ENCODE peak calls at places on chromosomes 7 and 10, in five cellular contexts. A is fibroblast of villous mesenchyme, N is BJ, R is lung, Y is epithelial cell of esophagus. Q is an unnamed sample.

GRCh38 chr7:157013602-157014549 is 3.4 kb upstream of the MNX1 start:
- DNase-seq in A (no peak), N (no peak), R (no peak), Y (no peak), Q (no peak)

GRCh38 chr10:51397695-51398094 is 301.7 kb downstream of the CSTF2T start:
- DNase-seq in A (peak; percentile 19), N (peak; percentile 46), R (peak; percentile 60), Y (peak; percentile 88), Q (peak; percentile 56)

GRCh38 chr10:124233546-124234138 is 140.2 kb upstream of the CHST15 start:
- DNase-seq in A (no peak), N (no peak), R (no peak), Y (no peak), Q (no peak)

GRCh38 chr10:114925675-114926204 is 12.3 kb upstream of the TRUB1 start:
- DNase-seq in A (peak; percentile 52), N (no peak), R (no peak), Y (peak; percentile 39), Q (peak; percentile 41)

GRCh38 chr7:94432799-94433198 is 38.1 kb downstream of the COL1A2 start:
- DNase-seq in A (peak; percentile 10), N (no peak), R (no peak), Y (no peak), Q (peak; percentile 63)

GRCh38 chr7:84389242-84389641 is 194.7 kb upstream of the SEMA3A start:
- DNase-seq in A (no peak), N (no peak), R (no peak), Y (no peak), Q (no peak)

GRCh38 chr7:130917669-130918128 is 183.7 kb upstream of the KLF14 start:
- DNase-seq in A (peak; percentile 87), N (no peak), R (no peak), Y (peak; percentile 84), Q (no peak)

GRCh38 chr7:156460861-156461632 is 179.5 kb upstream of the RNF32 start:
- DNase-seq in A (no peak), N (no peak), R (no peak), Y (no peak), Q (no peak)

GRCh38 chr10:15088428-15089261 is at the start of gene ACBD7:
- DNase-seq in A (peak; percentile 74), N (peak; percentile 23), R (peak; percentile 69), Y (peak; percentile 84), Q (peak; percentile 81)

GRCh38 chr10:98269435-98269912 is 1.5 kb upstream of the LOXL4 start:
- DNase-seq in A (peak; percentile 45), N (peak; percentile 44), R (peak; percentile 76), Y (peak; percentile 60), Q (peak; percentile 68)

GRCh38 chr10:50416181-50416824 is 165.0 kb upstream of the ASAH2 start:
- DNase-seq in A (peak; percentile 24), N (no peak), R (no peak), Y (no peak), Q (peak; percentile 54)

GRCh38 chr10:77603529-77603927 is 34.1 kb downstream of the KCNMA1 start:
- DNase-seq in A (peak; percentile 60), N (no peak), R (no peak), Y (peak; percentile 23), Q (peak; percentile 28)

GRCh38 chr10:50988792-50989191 is 85.5 kb upstream of the PRKG1 start:
- DNase-seq in A (peak; percentile 64), N (no peak), R (no peak), Y (no peak), Q (peak; percentile 65)

GRCh38 chr10:31926154-31926553 is 2.5 kb downstream of the ARHGAP12 start:
- DNase-seq in A (no peak), N (no peak), R (no peak), Y (no peak), Q (no peak)

GRCh38 chr10:31928531-31929259 is at the start of gene ARHGAP12:
- DNase-seq in A (peak; percentile 88), N (no peak), R (peak; percentile 89), Y (peak; percentile 86), Q (peak; percentile 81)

GRCh38 chr10:31929260-31929985 is 792 bp upstream of the ARHGAP12 start:
- DNase-seq in A (peak; percentile 41), N (no peak), R (peak; percentile 55), Y (peak; percentile 30), Q (no peak)

GRCh38 chr10:31926765-31927596 is 1.6 kb downstream of the ARHGAP12 start:
- DNase-seq in A (no peak), N (no peak), R (no peak), Y (peak; percentile 21), Q (no peak)

DNA sequence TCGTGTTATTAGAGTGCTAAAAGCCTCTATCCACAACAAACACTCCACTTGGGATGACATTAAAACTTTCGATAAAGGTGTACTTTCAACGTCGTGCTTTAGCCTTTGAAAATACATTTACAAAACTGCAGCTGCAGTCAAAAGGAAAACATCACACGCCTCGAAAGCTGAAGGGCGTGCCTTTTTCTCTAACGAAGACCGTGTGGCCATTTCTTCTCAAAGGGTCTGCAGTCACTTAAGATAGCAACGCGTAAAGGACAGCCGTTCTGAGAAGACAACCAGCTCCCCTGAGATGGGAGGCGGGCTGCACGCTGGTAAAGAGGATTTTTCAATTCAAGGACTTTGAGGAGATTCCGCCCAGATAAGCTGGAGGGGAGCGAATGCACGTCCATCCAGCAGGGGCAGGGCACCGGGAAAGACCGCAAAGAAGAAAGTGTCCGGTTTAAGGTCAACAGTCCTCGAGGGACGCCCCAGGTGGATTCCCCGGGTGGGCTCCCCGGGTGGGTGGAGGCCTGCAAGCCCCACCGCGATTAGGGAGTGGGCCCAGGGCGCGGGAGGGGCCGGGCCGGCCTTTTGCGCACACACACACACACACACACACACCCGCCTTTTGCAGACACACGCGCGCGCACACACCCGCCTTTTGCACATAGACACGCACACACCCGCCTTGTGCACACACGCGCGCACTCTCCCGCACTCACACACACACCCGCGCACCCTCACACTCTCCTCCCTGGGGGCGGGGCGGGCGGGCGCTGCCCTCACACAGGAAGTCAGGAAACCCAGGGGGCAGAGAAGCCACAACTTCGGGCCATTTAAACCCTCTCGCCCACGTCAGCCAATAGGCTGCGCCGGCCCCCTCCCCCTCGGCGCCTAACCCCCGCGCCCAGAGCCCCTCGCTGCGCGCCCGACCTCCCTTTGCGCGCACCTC is 767 bp downstream of the ARHGAP12 start:
- DNase-seq in A (peak; percentile 49), N (no peak), R (peak; percentile 46), Y (peak; percentile 51), Q (peak; percentile 58)
- H3K4me3 ChIP-seq in A (peak overlapping the region; percentile 87), N (peak overlapping the region; percentile 73), R (peak overlapping the region; percentile 71), Y (peak overlapping the region; percentile 75), Q (peak overlapping the region; percentile 83)

GRCh38 chr7:26368542-26368941 is 76.9 kb downstream of the SNX10 start:
- DNase-seq in A (no peak), N (no peak), R (no peak), Y (no peak), Q (peak; percentile 6)
- TF ChIP-seq CTCF in A (no peak), N (peak; percentile 9), R (no peak), Y (no peak), Q (no peak)

DNA sequence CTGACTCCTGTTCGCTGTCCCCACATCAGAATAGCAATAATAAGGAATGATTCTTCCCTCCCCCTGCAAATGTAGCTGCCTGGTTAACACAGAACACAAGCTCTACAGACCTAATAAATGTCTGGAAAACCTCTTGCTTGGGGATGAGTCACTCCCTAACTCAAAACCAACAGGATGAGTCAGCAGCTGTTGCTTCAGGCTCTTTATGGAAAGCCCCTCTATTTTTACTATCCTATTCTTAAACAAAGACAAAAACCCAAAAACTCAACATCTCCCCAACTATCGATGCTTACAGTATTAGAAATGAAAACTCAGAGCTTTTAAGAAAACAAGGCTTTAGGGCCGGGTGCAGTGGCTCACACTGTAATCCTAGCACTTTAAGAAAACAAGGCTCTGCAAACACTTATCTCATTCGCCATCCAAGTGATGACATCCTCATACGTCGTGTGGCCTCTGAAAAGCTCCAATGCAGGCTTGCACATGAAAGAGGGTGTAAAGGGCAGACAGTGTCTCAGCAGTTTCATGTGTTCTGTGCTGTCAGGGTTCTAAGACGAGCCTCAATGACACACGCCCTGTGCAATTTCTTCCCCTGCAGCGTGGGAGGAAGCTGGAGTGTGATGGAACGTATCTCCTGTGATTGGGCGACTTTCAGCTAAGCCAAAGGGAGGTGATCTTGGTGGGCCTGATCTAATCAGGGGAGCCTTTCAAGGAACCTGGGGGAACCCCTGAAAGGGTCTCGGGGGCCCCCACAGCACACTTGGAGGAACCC is 70.1 kb downstream of the AMZ1 start:
- DNase-seq in A (peak; percentile 99), N (peak; percentile 98), R (no peak), Y (peak; percentile 99), Q (peak; percentile 98)
- H3K4me3 ChIP-seq in A (peak overlapping the region; percentile 27), N (peak overlapping the region; percentile 2), R (no peak overlapping the region), Y (peak overlapping the region; percentile 6), Q (no peak overlapping the region)

DNA sequence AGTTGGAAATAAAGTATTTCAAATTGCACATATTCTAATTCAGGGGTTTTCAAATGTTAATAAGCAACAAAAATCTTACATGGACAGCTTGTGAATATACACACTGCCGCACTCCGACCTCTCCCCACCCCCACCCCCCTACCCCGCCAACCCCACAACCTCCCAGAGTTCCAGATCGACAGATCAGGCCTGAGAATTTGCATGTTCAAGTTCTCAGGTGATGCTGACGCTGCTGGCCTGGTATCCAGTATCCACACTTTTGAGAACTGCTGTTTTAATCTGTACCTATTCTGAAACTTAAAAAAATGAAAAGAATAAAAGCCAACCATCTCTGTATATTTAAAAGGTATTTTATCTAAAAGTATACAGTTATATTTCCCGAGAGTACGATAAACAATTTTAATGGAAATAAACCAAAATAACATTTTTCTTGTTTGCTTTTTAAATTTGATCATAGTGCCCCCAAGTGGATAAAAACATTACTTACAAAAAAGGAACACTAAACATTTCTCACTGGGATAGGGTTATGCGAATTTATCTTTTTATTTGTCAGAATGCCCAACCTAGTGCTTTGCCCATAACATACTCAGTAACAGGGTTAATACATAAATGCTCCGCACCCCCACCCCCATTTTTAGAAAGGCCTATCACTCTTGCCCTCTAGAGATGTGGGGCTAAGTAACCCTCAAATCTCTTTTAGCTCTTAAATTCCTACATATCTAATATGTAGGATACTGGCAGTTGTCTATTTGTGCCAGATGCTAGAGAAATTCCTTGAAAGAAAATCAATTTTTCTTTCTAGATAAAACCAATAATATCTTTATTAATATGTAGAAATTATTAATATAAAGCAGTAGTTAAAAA is 166.3 kb downstream of the RNF133 start:
- DNase-seq in A (peak; percentile 24), N (no peak), R (no peak), Y (peak; percentile 13), Q (peak; percentile 47)
- TF ChIP-seq CTCF in A (no peak), N (peak; percentile 37), R (no peak), Y (peak; percentile 31), Q (peak; percentile 41)

GRCh38 chr7:18792866-18793595 is 297.5 kb downstream of the HDAC9 start:
- DNase-seq in A (peak; percentile 30), N (no peak), R (no peak), Y (peak; percentile 16), Q (peak; percentile 52)
- H3K4me3 ChIP-seq in A (no peak overlapping the region), N (no peak overlapping the region), R (no peak overlapping the region), Y (no peak overlapping the region), Q (no peak overlapping the region)

GRCh38 chr10:54133201-54133600 is 667.8 kb downstream of the PCDH15 start:
- DNase-seq in A (no peak), N (no peak), R (no peak), Y (peak; percentile 4), Q (no peak)
- TF ChIP-seq CTCF in A (no peak), N (no peak), R (no peak), Y (peak; percentile 48), Q (no peak)

GRCh38 chr10:79179404-79180309 is 110.9 kb downstream of the ZMIZ1 start:
- DNase-seq in A (no peak), N (no peak), R (no peak), Y (no peak), Q (peak; percentile 30)
- H3K4me3 ChIP-seq in A (no peak overlapping the region), N (no peak overlapping the region), R (no peak overlapping the region), Y (no peak overlapping the region), Q (no peak overlapping the region)

Q was measured in choroid plexus epithelial cell.